ENCODE peak calls at places on chromosome 5, in six cellular contexts. P is neural progenitor cell; I is AG04450; E is CD4-positive, alpha-beta T cell; D is CD4-positive, CD25-positive, alpha-beta regulatory T cell; X is fibroblast of lung. F is an unnamed sample.

GRCh38 chr5:9947944-9948343 is 301.7 kb downstream of the ATPSCKMT start:
- DNase-seq in P (no peak), I (no peak), E (no peak), D (no peak), X (no peak), F (no peak)

GRCh38 chr5:27276119-27276518 is 237.7 kb upstream of the CDH9 start:
- DNase-seq in P (no peak), I (no peak), E (no peak), D (no peak), X (no peak), F (no peak)

GRCh38 chr5:3221432-3221831 is 374.2 kb upstream of the IRX1 start:
- DNase-seq in P (no peak), I (no peak), E (no peak), D (no peak), X (no peak), F (no peak)

GRCh38 chr5:109161914-109162683 is 247.7 kb downstream of the PJA2 start:
- DNase-seq in P (no peak), I (no peak), E (no peak), D (no peak), X (peak), F (no peak)

GRCh38 chr5:178351221-178351825 is 118.7 kb upstream of the PHYKPL start:
- DNase-seq in P (no peak), I (no peak), E (no peak), D (no peak), X (no peak), F (no peak)

GRCh38 chr5:147481857-147482256 is 28.0 kb downstream of the DPYSL3 start:
- DNase-seq in P (no peak), I (no peak), E (no peak), D (no peak), X (peak), F (no peak)

GRCh38 chr5:133696782-133697507 is 84.6 kb upstream of the FSTL4 start:
- DNase-seq in P (no peak), I (no peak), E (no peak), D (no peak), X (no peak), F (no peak)

GRCh38 chr5:45035991-45036390 is 227.2 kb downstream of the MRPS30 start:
- DNase-seq in P (no peak), I (no peak), E (no peak), D (no peak), X (no peak), F (no peak)

GRCh38 chr5:130885027-130885426 is 280.0 kb downstream of the HINT1 start:
- DNase-seq in P (no peak), I (no peak), E (no peak), D (no peak), X (no peak), F (no peak)

GRCh38 chr5:114412509-114413171 is 50.8 kb downstream of the KCNN2 start:
- DNase-seq in P (no peak), I (peak), E (no peak), D (no peak), X (peak), F (no peak)

GRCh38 chr5:134553816-134554215 is 28.3 kb downstream of the JADE2 start:
- DNase-seq in P (no peak), I (no peak), E (no peak), D (no peak), X (peak), F (no peak)

GRCh38 chr5:113776832-113777525 is 263.5 kb downstream of the YTHDC2 start:
- DNase-seq in P (no peak), I (no peak), E (no peak), D (no peak), X (no peak), F (no peak)

GRCh38 chr5:61328791-61329617 is 3.1 kb upstream of the ZSWIM6 start:
- DNase-seq in P (peak), I (no peak), E (no peak), D (no peak), X (peak), F (no peak)
- H3K27ac ChIP-seq in P (no peak), I (peak), E (no peak), D (no peak), X (peak), F (no peak)

DNA sequence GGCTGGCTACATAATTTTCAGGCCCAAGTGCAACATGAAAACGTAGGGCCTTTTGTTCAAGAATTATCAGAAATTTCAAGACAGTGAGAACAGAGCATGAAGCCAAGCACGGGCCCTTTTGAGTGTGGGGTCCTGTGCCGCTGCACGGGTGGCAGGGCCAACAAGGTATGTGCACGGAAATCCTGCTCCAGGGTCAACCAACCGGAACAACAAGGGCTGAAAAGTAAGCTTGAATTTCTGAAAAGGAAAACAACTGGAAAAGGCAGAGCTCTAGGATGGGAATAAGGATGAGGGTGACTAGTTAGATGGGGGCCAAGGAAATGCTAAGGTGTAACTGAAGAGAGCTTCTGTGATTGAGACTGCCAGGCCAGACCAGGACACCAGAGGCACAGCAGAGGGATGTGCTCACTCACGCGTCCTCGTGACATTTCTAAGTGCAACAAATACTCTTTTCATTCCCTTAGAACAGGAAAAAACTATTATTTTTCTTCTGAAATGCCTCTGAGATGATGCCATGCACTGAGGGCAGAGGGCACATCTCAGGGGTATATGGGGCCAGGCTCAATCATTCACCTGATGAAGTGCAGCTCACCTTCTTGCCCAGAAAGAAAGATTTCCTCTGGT is 80.6 kb upstream of the LRRTM2 start:
- DNase-seq in P (no peak), I (no peak), E (no peak), D (no peak), X (no peak), F (no peak)
- H3K27ac ChIP-seq in P (no peak), I (no peak), E (no peak), D (no peak), X (no peak), F (peak)

GRCh38 chr5:82276800-82277612 is 1.1 kb downstream of the RPS23 start:
- DNase-seq in P (no peak), I (no peak), E (no peak), D (no peak), X (no peak), F (no peak)
- H3K27ac ChIP-seq in P (peak), I (no peak), E (no peak), D (peak), X (peak), F (no peak)

GRCh38 chr5:90985341-90985740 is 397.8 kb downstream of the ARRDC3 start:
- DNase-seq in P (no peak), I (no peak), E (no peak), D (no peak), X (no peak), F (no peak)

GRCh38 chr5:90983148-90983547 is 400.0 kb downstream of the ARRDC3 start:
- DNase-seq in P (no peak), I (no peak), E (no peak), D (no peak), X (peak), F (no peak)

GRCh38 chr5:90982576-90982975 is 400.5 kb downstream of the ARRDC3 start:
- DNase-seq in P (no peak), I (no peak), E (no peak), D (no peak), X (peak), F (no peak)

GRCh38 chr5:90981821-90982220 is 401.3 kb downstream of the ARRDC3 start:
- DNase-seq in P (no peak), I (no peak), E (no peak), D (no peak), X (no peak), F (no peak)

DNA sequence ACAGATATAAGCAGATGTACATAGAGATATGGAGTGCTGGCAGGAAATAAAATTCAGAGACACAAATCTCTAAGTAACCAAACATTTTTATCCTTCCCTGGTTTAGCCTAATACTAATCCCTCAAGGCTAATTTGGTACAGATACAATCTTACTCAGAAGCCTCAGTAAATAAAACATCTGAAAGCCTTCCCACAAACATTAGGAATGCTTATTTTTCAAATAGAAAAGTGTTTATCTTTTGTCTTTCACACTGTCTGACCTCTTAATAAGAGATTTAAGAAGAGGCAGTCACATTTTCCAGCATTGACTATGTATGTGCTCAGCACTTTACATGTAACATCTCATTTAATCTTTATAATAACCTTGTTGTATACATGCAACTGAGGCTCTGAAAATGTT is 399.4 kb downstream of the ARRDC3 start:
- DNase-seq in P (no peak), I (no peak), E (no peak), D (no peak), X (peak), F (no peak)
- H3K27ac ChIP-seq in P (no peak), I (no peak), E (no peak), D (no peak), X (no peak), F (no peak)